ENCODE peak calls at places on chromosomes 12 and 14, in four cellular contexts. One of them, this sample, is unnamed.

GRCh38 chr14:71021347-71022014 is 114.2 kb downstream of the PCNX1 start:
- DNase-seq in adipocyte: peak
- DNase-seq in fibroblast of pulmonary artery: peak
- DNase-seq in BE2C: no peak
- DNase-seq in this sample: peak

GRCh38 chr12:113056631-113057488 is at the start of gene DTX1:
- DNase-seq in adipocyte: peak
- DNase-seq in fibroblast of pulmonary artery: no peak
- DNase-seq in BE2C: no peak
- DNase-seq in this sample: peak

GRCh38 chr12:56873382-56873781 is 60.8 kb downstream of the SDR9C7 start:
- DNase-seq in adipocyte: no peak
- DNase-seq in fibroblast of pulmonary artery: no peak
- DNase-seq in BE2C: no peak
- DNase-seq in this sample: no peak

GRCh38 chr12:111596985-111597730 is 2.0 kb downstream of the ATXN2 start:
- DNase-seq in adipocyte: peak
- DNase-seq in fibroblast of pulmonary artery: peak
- DNase-seq in BE2C: peak
- DNase-seq in this sample: peak

GRCh38 chr14:81534510-81535074 is 939 bp upstream of the SEL1L start:
- DNase-seq in adipocyte: no peak
- DNase-seq in fibroblast of pulmonary artery: no peak
- DNase-seq in BE2C: no peak
- DNase-seq in this sample: no peak

GRCh38 chr12:97313471-97314190 is 149.0 kb upstream of the RMST start:
- DNase-seq in adipocyte: no peak
- DNase-seq in fibroblast of pulmonary artery: no peak
- DNase-seq in BE2C: no peak
- DNase-seq in this sample: no peak

GRCh38 chr12:116474331-116474730 is 84.8 kb upstream of the MAP1LC3B2 start:
- DNase-seq in adipocyte: no peak
- DNase-seq in fibroblast of pulmonary artery: peak
- DNase-seq in BE2C: no peak
- DNase-seq in this sample: peak

GRCh38 chr14:85527458-85527857 is 2.5 kb upstream of the FLRT2 start:
- DNase-seq in adipocyte: peak
- DNase-seq in fibroblast of pulmonary artery: peak
- DNase-seq in BE2C: no peak
- DNase-seq in this sample: peak

GRCh38 chr12:75489613-75490210 is 9.2 kb downstream of the GLIPR1 start:
- DNase-seq in adipocyte: peak
- DNase-seq in fibroblast of pulmonary artery: peak
- DNase-seq in BE2C: no peak
- DNase-seq in this sample: peak

GRCh38 chr12:39145175-39145999 is 240.0 kb upstream of the CPNE8 start:
- DNase-seq in adipocyte: no peak
- DNase-seq in fibroblast of pulmonary artery: peak
- DNase-seq in BE2C: no peak
- DNase-seq in this sample: peak

This sample was measured in GM23248.